ENCODE peak calls at places on chromosomes 6 and 20, in five cellular contexts. T, Q, P, N and G are unnamed samples.

GRCh38 chr20:53934421-53935352 is 135.7 kb downstream of the BCAS1 start:
- DNase-seq in N (peak), T (no peak), Q (peak), P (no peak), G (no peak)

GRCh38 chr6:167279766-167280440 is 11.2 kb upstream of the UNC93A start:
- DNase-seq in N (no peak), T (no peak), Q (no peak), P (no peak), G (no peak)

GRCh38 chr20:40770564-40771307 is 81.7 kb upstream of the MAFB start:
- DNase-seq in N (no peak), P (no peak), Q (no peak), T (no peak), G (no peak)

GRCh38 chr20:1827974-1828785 is 67.0 kb upstream of the SIRPA start:
- DNase-seq in T (no peak), P (no peak), N (no peak), Q (no peak), G (no peak)

GRCh38 chr6:36038120-36038876 is 10.7 kb downstream of the MAPK14 start:
- DNase-seq in N (no peak), P (no peak), Q (no peak), T (no peak), G (no peak)

GRCh38 chr6:130994319-130995097 is 68.5 kb downstream of the EPB41L2 start:
- DNase-seq in T (no peak), Q (no peak), N (no peak), P (no peak), G (no peak)

GRCh38 chr6:34496103-34496685 is 30.3 kb downstream of the PACSIN1 start:
- DNase-seq in Q (no peak), N (no peak), P (no peak), T (no peak), G (no peak)

GRCh38 chr20:49344975-49345374 is 67.1 kb upstream of the ZNFX1 start:
- DNase-seq in P (no peak), T (no peak), N (peak), Q (peak), G (no peak)

GRCh38 chr20:24297928-24298327 is 171.5 kb upstream of the SYNDIG1 start:
- DNase-seq in Q (no peak), N (no peak), P (no peak), T (no peak), G (no peak)

GRCh38 chr6:51866867-51867266 is 220.5 kb downstream of the PKHD1 start:
- DNase-seq in T (no peak), N (no peak), Q (no peak), P (no peak), G (no peak)

GRCh38 chr20:25280574-25281535 is 33.0 kb downstream of the PYGB start:
- DNase-seq in T (no peak), P (no peak), Q (no peak), N (no peak), G (no peak)

GRCh38 chr20:62405108-62405980 is 1.7 kb downstream of the CABLES2 start:
- DNase-seq in N (peak), T (no peak), P (no peak), Q (peak), G (no peak)

GRCh38 chr6:129429953-129430352 is 280.0 kb downstream of the ARHGAP18 start:
- DNase-seq in N (no peak), P (no peak), Q (no peak), T (no peak), G (no peak)

GRCh38 chr6:168115748-168116445 is 36.9 kb upstream of the FRMD1 start:
- DNase-seq in N (no peak), T (no peak), P (no peak), Q (no peak), G (no peak)

GRCh38 chr6:96197241-96197640 is 181.5 kb downstream of the FUT9 start:
- DNase-seq in P (no peak), N (no peak), T (no peak), Q (no peak), G (no peak)

GRCh38 chr20:23451956-23452487 is 654 bp downstream of the CST11 start:
- DNase-seq in P (no peak), T (no peak), N (no peak), Q (no peak), G (no peak)

GRCh38 chr20:50120935-50121693 is 8.2 kb upstream of the UBE2V1 start:
- DNase-seq in N (peak), T (peak), Q (peak), P (no peak), G (peak)

GRCh38 chr6:101429291-101429690 is 35.8 kb downstream of the GRIK2 start:
- DNase-seq in N (peak), T (no peak), Q (peak), P (no peak), G (no peak)

GRCh38 chr20:62917720-62918119 is 8.6 kb downstream of the DIDO1 start:
- DNase-seq in T (no peak), Q (no peak), P (no peak), N (no peak), G (no peak)

GRCh38 chr6:134437376-134437775 is 119.5 kb upstream of the SGK1 start:
- DNase-seq in Q (peak), T (peak), P (no peak), N (peak), G (no peak)

GRCh38 chr6:51057296-51057695 is 238.6 kb downstream of the TFAP2B start:
- DNase-seq in T (no peak), N (no peak), Q (no peak), P (no peak), G (no peak)

GRCh38 chr6:150915868-150916267 is 50.4 kb downstream of the MTHFD1L start:
- DNase-seq in Q (no peak), P (no peak), N (peak), T (no peak), G (no peak)

GRCh38 chr20:63579017-63579705 is 5.1 kb upstream of the HELZ2 start:
- DNase-seq in P (no peak), T (no peak), N (no peak), Q (no peak), G (no peak)

GRCh38 chr6:50330963-50331362 is 281.2 kb upstream of the DEFB112 start:
- DNase-seq in P (no peak), Q (no peak), N (no peak), T (no peak), G (no peak)

GRCh38 chr20:23086056-23086551 is at the start of gene CD93:
- DNase-seq in T (no peak), Q (peak), N (no peak), P (no peak), G (no peak)